ENCODE peak calls at places on chromosomes 2 and 18, in eight cellular contexts. H is ovary, A is A549, P is HL-60, C is neural progenitor cell, R is HFFc6, S is endothelial cell, Q is osteoblast. N is an unnamed sample.

GRCh38 chr2:180980943-180981898 is 816 bp downstream of the UBE2E3 start:
- DNase-seq in C (peak), Q (peak), R (peak), P (no peak), A (no peak), S (no peak), H (peak), N (peak)

GRCh38 chr2:28729698-28730097 is 21.9 kb upstream of the PPP1CB start:
- DNase-seq in P (no peak), C (no peak), R (peak), Q (peak), H (no peak), S (no peak), A (no peak), N (no peak)

GRCh38 chr2:102508863-102509262 is 35.8 kb downstream of the SLC9A4 start:
- DNase-seq in S (no peak), C (no peak), P (no peak), R (no peak), Q (no peak), A (no peak), H (no peak), N (no peak)

GRCh38 chr2:144521702-144522101 is 1.8 kb upstream of the ZEB2 start:
- DNase-seq in C (no peak), P (no peak), S (no peak), A (no peak), Q (peak), R (no peak), H (peak), N (no peak)

GRCh38 chr2:104434363-104434792 is 419.5 kb upstream of the POU3F3 start:
- DNase-seq in Q (no peak), S (peak), P (no peak), H (no peak), R (no peak), C (peak), A (no peak), N (no peak)

GRCh38 chr2:157046396-157046795 is 211.1 kb upstream of the GALNT5 start:
- DNase-seq in A (no peak), H (no peak), R (no peak), S (no peak), C (no peak), Q (no peak), P (no peak), N (no peak)

GRCh38 chr2:111705711-111706323 is 178.2 kb downstream of the ANAPC1 start:
- DNase-seq in P (peak), H (no peak), R (peak), Q (no peak), C (peak), A (peak), S (no peak), N (no peak)

GRCh38 chr2:218529990-218530389 is 38.2 kb downstream of the USP37 start:
- DNase-seq in Q (no peak), A (no peak), C (no peak), R (no peak), P (no peak), S (no peak), H (no peak), N (no peak)

GRCh38 chr2:229133155-229133772 is 137.8 kb downstream of the PID1 start:
- DNase-seq in P (peak), A (peak), S (peak), Q (no peak), C (peak), H (peak), R (peak), N (peak)

GRCh38 chr18:43572165-43572564 is 294.9 kb upstream of the SYT4 start:
- DNase-seq in A (no peak), Q (no peak), R (no peak), C (no peak), S (no peak), H (no peak), P (no peak), N (no peak)

GRCh38 chr2:69151974-69152373 is 139.0 kb downstream of the ANTXR1 start:
- DNase-seq in Q (no peak), A (no peak), P (no peak), S (no peak), C (no peak), R (no peak), H (peak), N (no peak)

GRCh38 chr2:121297217-121297830 is 12.3 kb upstream of the TFCP2L1 start:
- DNase-seq in S (peak), C (peak), H (no peak), Q (peak), A (peak), R (peak), P (no peak), N (peak)

DNA sequence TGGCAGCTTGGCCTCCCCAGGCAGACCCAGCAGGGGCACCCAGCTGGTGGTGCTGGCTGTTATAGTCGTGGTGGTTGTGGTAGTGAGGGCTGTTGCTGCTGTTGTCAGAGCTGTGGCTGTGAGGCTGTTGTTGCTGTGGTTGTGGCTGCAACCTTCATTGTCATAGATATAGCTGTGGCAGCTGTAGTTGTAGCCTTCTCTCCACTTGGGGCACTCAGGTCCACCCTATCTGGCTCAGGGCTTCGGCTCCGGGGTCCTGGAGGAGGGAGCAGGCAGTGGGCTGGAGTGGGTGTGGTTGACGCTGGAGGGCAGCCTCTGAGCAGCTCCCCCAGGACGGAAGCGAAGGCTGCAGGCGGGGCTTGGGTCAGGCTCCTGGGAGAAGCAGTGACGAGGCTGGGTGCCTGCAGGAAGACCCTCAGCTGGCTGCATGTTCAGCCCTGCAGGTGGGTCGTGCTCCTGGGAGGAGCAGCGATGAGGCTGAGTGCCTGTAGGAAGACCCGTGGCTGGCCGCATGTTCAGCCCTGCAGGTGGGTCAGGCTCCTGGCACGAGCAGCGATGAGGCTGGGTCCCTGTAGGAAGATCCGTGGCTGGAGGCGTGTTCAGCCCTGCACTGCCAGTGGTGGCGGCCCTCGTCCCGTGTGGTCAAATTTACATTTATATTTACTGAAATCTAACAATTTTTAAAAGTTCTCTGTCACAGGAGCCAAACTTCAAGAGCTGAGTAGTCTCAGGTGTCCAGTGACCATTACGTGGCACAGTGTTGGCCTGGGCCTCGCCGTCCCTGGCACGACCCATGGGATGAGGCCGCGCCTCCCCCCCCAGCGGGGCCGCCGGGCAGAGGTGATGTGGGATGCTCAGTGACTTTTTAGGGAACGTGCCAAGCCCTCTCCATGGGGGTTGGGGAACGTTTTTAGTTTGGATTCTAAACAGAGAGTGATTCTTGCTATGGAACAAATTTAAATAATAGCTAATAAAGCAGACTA is 79.2 kb upstream of the PXDN start:
- DNase-seq in C (peak), H (no peak), S (no peak), A (no peak), R (no peak), P (no peak), Q (peak), N (no peak)
- TF ChIP-seq CTCF in C (peak), H (no peak), S (no peak), A (no peak), R (no peak), P (no peak), Q (peak), N (no peak)

DNA sequence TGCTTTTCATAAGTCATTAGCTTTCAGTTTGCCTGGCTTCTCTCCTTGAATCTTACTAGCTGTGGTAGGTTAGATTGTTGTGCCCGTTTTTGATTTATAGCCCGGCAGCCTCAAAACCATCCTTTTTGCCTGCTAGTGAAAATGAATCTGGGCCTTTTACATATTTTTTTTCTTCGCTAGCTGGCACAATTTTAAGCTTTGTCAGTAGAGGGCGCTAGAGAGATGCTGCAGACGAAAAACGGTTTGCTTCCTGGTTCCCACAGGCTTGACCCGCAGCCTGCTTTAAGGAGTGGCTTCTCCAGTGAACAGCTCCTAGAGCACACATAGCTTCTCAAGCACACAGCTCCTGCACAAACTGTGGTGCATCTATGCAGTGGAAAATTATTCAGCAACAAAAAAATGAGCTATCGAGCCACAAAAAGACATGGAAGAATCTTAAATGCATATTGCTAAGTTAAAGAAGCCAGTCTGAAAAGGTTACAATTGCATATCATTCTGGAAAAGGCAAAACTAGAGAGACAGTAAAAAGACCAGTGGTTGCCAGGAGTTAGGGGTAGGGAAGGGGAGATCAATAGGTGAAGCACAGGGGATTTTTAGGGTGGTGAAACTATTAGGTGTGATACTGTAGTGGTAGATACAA is 47.9 kb downstream of the E2F6 start:
- DNase-seq in P (peak), C (peak), R (no peak), A (peak), Q (no peak), S (peak), H (no peak), N (peak)
- TF ChIP-seq CTCF in P (peak), C (peak), R (peak), A (peak), Q (peak), S (peak), H (no peak), N (peak)

GRCh38 chr2:108399479-108399878 is 21.7 kb downstream of the SULT1C4 start:
- DNase-seq in P (no peak), C (no peak), Q (no peak), H (no peak), R (no peak), S (no peak), A (no peak), N (no peak)

GRCh38 chr2:108392029-108392428 is 14.3 kb downstream of the SULT1C4 start:
- DNase-seq in R (no peak), A (no peak), Q (no peak), S (no peak), P (no peak), H (no peak), C (no peak), N (no peak)

GRCh38 chr2:108395155-108395554 is 17.4 kb downstream of the SULT1C4 start:
- DNase-seq in Q (no peak), R (no peak), H (no peak), S (no peak), P (no peak), C (no peak), A (no peak), N (no peak)

GRCh38 chr2:108393197-108393596 is 15.4 kb downstream of the SULT1C4 start:
- DNase-seq in S (no peak), A (no peak), C (no peak), R (no peak), H (no peak), P (no peak), Q (no peak), N (no peak)

GRCh38 chr2:108396845-108397244 is 19.1 kb downstream of the SULT1C4 start:
- DNase-seq in H (no peak), Q (no peak), C (peak), A (no peak), P (no peak), R (peak), S (no peak), N (peak)
- TF ChIP-seq CTCF in H (no peak), Q (peak), C (peak), A (no peak), P (no peak), R (peak), S (no peak), N (peak)

GRCh38 chr2:80525152-80525551 is 220.6 kb upstream of the LRRTM1 start:
- DNase-seq in P (no peak), S (no peak), Q (no peak), A (no peak), R (no peak), H (no peak), C (no peak), N (no peak)
- TF ChIP-seq CTCF in P (no peak), S (no peak), Q (no peak), A (no peak), R (no peak), H (no peak), C (no peak), N (no peak)

N was measured in Caco-2.